ENCODE peak calls at places on chromosomes 12 and 14, in six cellular contexts. K, Z, X, R, H and A are unnamed samples.

GRCh38 chr12:65510584-65511050 is 232.1 kb downstream of the MSRB3 start:
- DNase-seq in H (no peak), R (no peak), X (no peak), Z (no peak), K (no peak), A (no peak)

GRCh38 chr14:52590318-52590717 is 37.7 kb downstream of the GPR137C start:
- DNase-seq in R (no peak), Z (peak; percentile 5), K (no peak), X (no peak), H (no peak), A (no peak)

GRCh38 chr12:87796961-87797516 is 232.2 kb downstream of the C12orf50 start:
- DNase-seq in Z (peak; percentile 66), R (no peak), H (no peak), X (no peak), K (no peak), A (no peak)

GRCh38 chr12:121943926-121944325 is 25.5 kb downstream of the CFAP251 start:
- DNase-seq in X (no peak), K (no peak), R (no peak), Z (no peak), H (no peak), A (no peak)

GRCh38 chr12:88591343-88591742 is 11.1 kb upstream of the KITLG start:
- DNase-seq in X (no peak), R (no peak), H (no peak), Z (peak; percentile 40), K (no peak), A (no peak)

GRCh38 chr12:65634626-65635331 is 189.5 kb upstream of the HMGA2 start:
- DNase-seq in Z (peak; percentile 84), H (no peak), K (no peak), R (no peak), X (no peak), A (no peak)

GRCh38 chr12:92675092-92675865 is 27.5 kb upstream of the PLEKHG7 start:
- DNase-seq in X (no peak), Z (no peak), K (no peak), H (no peak), R (no peak), A (no peak)

GRCh38 chr14:69363055-69363454 is 35.0 kb downstream of the ERH start:
- DNase-seq in X (no peak), K (no peak), H (no peak), Z (peak; percentile 36), R (no peak), A (no peak)

GRCh38 chr14:90405101-90405500 is 8.3 kb downstream of the CALM1 start:
- DNase-seq in Z (no peak), K (no peak), X (no peak), R (no peak), H (no peak), A (no peak)

GRCh38 chr12:60935981-60936761 is 1324.0 kb upstream of the USP15 start:
- DNase-seq in X (no peak), R (no peak), H (no peak), K (no peak), Z (no peak), A (no peak)

GRCh38 chr12:52380271-52380694 is 5.2 kb downstream of the KRT84 start:
- DNase-seq in X (no peak), K (no peak), R (peak; percentile 19), H (no peak), Z (peak; percentile 42), A (no peak)

GRCh38 chr12:91913651-91914050 is 232.0 kb downstream of the BTG1 start:
- DNase-seq in R (no peak), Z (peak; percentile 14), K (no peak), H (no peak), X (no peak), A (no peak)

GRCh38 chr12:131087991-131088700 is 134.4 kb downstream of the ADGRD1 start:
- DNase-seq in H (no peak), X (no peak), K (no peak), Z (no peak), R (no peak), A (no peak)

GRCh38 chr12:106220561-106220960 is 27.3 kb downstream of the CKAP4 start:
- DNase-seq in K (no peak), R (no peak), Z (no peak), H (no peak), X (no peak), A (no peak)

GRCh38 chr12:41967668-41968649 is 176.7 kb downstream of the GXYLT1 start:
- DNase-seq in R (no peak), H (no peak), K (no peak), X (peak; percentile 60), Z (peak; percentile 47), A (no peak)

GRCh38 chr14:22099942-22100763 is 426.5 kb upstream of the OR4E1 start:
- DNase-seq in R (peak; percentile 23), H (peak; percentile 24), X (peak; percentile 35), K (peak; percentile 55), Z (peak; percentile 67), A (peak; percentile 56)

GRCh38 chr14:72907327-72907826 is 13.5 kb upstream of the DPF3 start:
- DNase-seq in K (no peak), X (no peak), Z (no peak), R (no peak), H (no peak), A (no peak)

GRCh38 chr14:104659764-104660523 is 29.5 kb upstream of the INF2 start:
- DNase-seq in H (no peak), R (no peak), X (no peak), K (no peak), Z (peak; percentile 14), A (no peak)

GRCh38 chr12:105235299-105235746 is 651 bp downstream of the APPL2 start:
- DNase-seq in X (no peak), H (no peak), Z (no peak), R (no peak), K (no peak), A (no peak)

GRCh38 chr14:100159107-100159864 is at the start of gene DEGS2:
- DNase-seq in H (peak; percentile 25), X (no peak), K (peak; percentile 41), R (peak; percentile 59), Z (no peak), A (peak; percentile 41)

GRCh38 chr14:102579696-102580551 is 12.5 kb upstream of the RCOR1 start:
- DNase-seq in X (peak; percentile 28), K (no peak), Z (peak; percentile 61), R (no peak), H (no peak), A (no peak)

GRCh38 chr12:88572785-88573565 is 7.3 kb downstream of the KITLG start:
- DNase-seq in K (no peak), X (no peak), R (no peak), Z (peak; percentile 50), H (no peak), A (no peak)

GRCh38 chr12:27068863-27069262 is 13.5 kb downstream of the C12orf71 start:
- DNase-seq in X (no peak), H (no peak), R (no peak), K (no peak), Z (no peak), A (no peak)

GRCh38 chr12:94640134-94640928 is 10.0 kb downstream of the TMCC3 start:
- DNase-seq in X (peak; percentile 91), Z (peak; percentile 96), H (no peak), R (peak; percentile 50), K (no peak), A (no peak)

GRCh38 chr12:131116437-131117117 is 162.9 kb downstream of the ADGRD1 start:
- DNase-seq in H (no peak), K (no peak), X (no peak), Z (peak; percentile 9), R (no peak), A (no peak)

GRCh38 chr14:94612174-94612573 is at the start of gene SERPINA3:
- DNase-seq in Z (peak; percentile 61), R (no peak), K (no peak), H (no peak), X (no peak), A (no peak)

GRCh38 chr14:68458840-68459469 is 333.9 kb downstream of the ZFP36L1 start:
- DNase-seq in H (no peak), R (no peak), K (no peak), X (peak; percentile 79), Z (peak; percentile 86), A (no peak)

GRCh38 chr14:104932676-104933631 is 8.3 kb downstream of the PLD4 start:
- DNase-seq in K (peak; percentile 70), X (no peak), R (peak; percentile 87), Z (peak; percentile 62), H (peak; percentile 71), A (peak; percentile 80)

GRCh38 chr12:86484473-86484872 is 228.3 kb upstream of the MGAT4C start:
- DNase-seq in K (no peak), Z (no peak), X (no peak), H (no peak), R (no peak), A (no peak)

GRCh38 chr12:3042394-3042793 is 34.8 kb upstream of the TSPAN9 start:
- DNase-seq in K (no peak), Z (no peak), H (no peak), R (no peak), X (no peak), A (no peak)

GRCh38 chr12:68482660-68483059 is 128.0 kb upstream of the RAP1B start:
- DNase-seq in K (no peak), R (no peak), X (no peak), Z (no peak), H (no peak), A (no peak)

GRCh38 chr14:72154645-72155378 is 222.6 kb downstream of the RGS6 start:
- DNase-seq in X (no peak), R (peak; percentile 3), Z (no peak), H (no peak), K (no peak), A (no peak)

GRCh38 chr12:116346751-116347150 is 69.3 kb upstream of the MED13L start:
- DNase-seq in H (no peak), Z (peak; percentile 85), K (no peak), R (no peak), X (peak; percentile 49), A (no peak)

GRCh38 chr12:77577756-77578155 is 252.9 kb upstream of the NAV3 start:
- DNase-seq in H (no peak), X (no peak), K (no peak), R (no peak), Z (no peak), A (no peak)

GRCh38 chr12:95412826-95413311 is 61.1 kb upstream of the METAP2 start:
- DNase-seq in R (no peak), X (peak; percentile 42), K (no peak), Z (peak; percentile 75), H (no peak), A (no peak)

GRCh38 chr14:74860899-74861733 is 14.8 kb downstream of the PROX2 start:
- DNase-seq in Z (peak; percentile 79), K (peak; percentile 84), R (peak; percentile 83), X (no peak), H (peak; percentile 95), A (peak; percentile 96)

GRCh38 chr14:88793259-88793625 is 489 bp upstream of the EML5 start:
- DNase-seq in K (no peak), R (no peak), X (no peak), Z (no peak), H (no peak), A (no peak)